ENCODE peak calls at places on chromosomes 1 and 21, in seven cellular contexts. D is right atrium auricular region, N is iPS DF 6.9, A is foreskin keratinocyte, L is uterus, S is dorsolateral prefrontal cortex, R is A549. V is an unnamed sample.
A peak's percentile ranks its signal among the peaks of the same experiment; 100 is the strongest.

GRCh38 chr1:12674358-12674757 is 30.5 kb downstream of the AADACL4 start:
- DNase-seq in D (no peak), N (no peak), A (no peak), L (no peak), S (no peak), R (no peak), V (no peak)

GRCh38 chr21:16073571-16073970 is 343.8 kb downstream of the USP25 start:
- DNase-seq in D (no peak), N (no peak), A (no peak), L (no peak), S (no peak), R (no peak), V (no peak)

GRCh38 chr1:96641292-96641691 is 80.3 kb upstream of the PTBP2 start:
- DNase-seq in D (no peak), N (no peak), A (peak; percentile 43), L (no peak), S (no peak), R (no peak), V (no peak)

GRCh38 chr1:59692591-59692990 is 122.2 kb upstream of the HOOK1 start:
- DNase-seq in D (no peak), N (no peak), A (no peak), L (peak; percentile 56), S (no peak), R (no peak), V (no peak)

GRCh38 chr1:106768501-106768900 is 288.0 kb upstream of the PRMT6 start:
- DNase-seq in D (no peak), N (no peak), A (peak; percentile 73), L (no peak), S (no peak), R (no peak), V (no peak)

GRCh38 chr1:47689894-47690293 is 252.1 kb downstream of the FOXD2 start:
- DNase-seq in D (no peak), N (no peak), A (no peak), L (no peak), S (no peak), R (no peak), V (no peak)

GRCh38 chr1:14732726-14733052 is 134.2 kb downstream of the KAZN start:
- DNase-seq in D (no peak), N (no peak), A (no peak), L (no peak), S (no peak), R (no peak), V (no peak)

GRCh38 chr1:234950598-234950997 is 178.0 kb downstream of the TOMM20 start:
- DNase-seq in D (no peak), N (no peak), A (peak; percentile 73), L (no peak), S (no peak), R (no peak), V (no peak)

GRCh38 chr1:45282346-45282745 is 44.3 kb upstream of the HPDL start:
- DNase-seq in D (no peak), N (no peak), A (no peak), L (no peak), S (no peak), R (no peak), V (no peak)

GRCh38 chr1:205015241-205015640 is 27.8 kb upstream of the CNTN2 start:
- DNase-seq in D (no peak), N (no peak), A (no peak), L (no peak), S (no peak), R (no peak), V (no peak)

GRCh38 chr1:153771841-153772593 is 3.2 kb upstream of the SLC27A3 start:
- DNase-seq in D (no peak), N (no peak), A (no peak), L (peak; percentile 61), S (no peak), R (peak; percentile 25), V (no peak)

GRCh38 chr1:220828211-220828553 is 41.5 kb downstream of the MTARC1 start:
- DNase-seq in D (no peak), N (no peak), A (no peak), L (no peak), S (no peak), R (no peak), V (no peak)

GRCh38 chr1:77421504-77422233 is 139.8 kb downstream of the AK5 start:
- DNase-seq in D (no peak), N (no peak), A (no peak), L (no peak), S (no peak), R (no peak), V (no peak)

GRCh38 chr1:226129230-226129629 is 57.3 kb downstream of the ACBD3 start:
- DNase-seq in D (no peak), N (no peak), A (no peak), L (no peak), S (no peak), R (no peak), V (no peak)

GRCh38 chr1:58566339-58566738 is 10.7 kb downstream of the TACSTD2 start:
- DNase-seq in D (no peak), N (no peak), A (no peak), L (no peak), S (no peak), R (no peak), V (no peak)

GRCh38 chr1:155175281-155175926 is 1.8 kb downstream of the TRIM46 start:
- DNase-seq in D (no peak), N (no peak), A (no peak), L (no peak), S (no peak), R (no peak), V (no peak)

GRCh38 chr1:58816072-58816746 is 32.4 kb upstream of the JUN start:
- DNase-seq in D (peak; percentile 89), N (no peak), A (peak; percentile 74), L (peak; percentile 87), S (peak; percentile 88), R (peak; percentile 83), V (no peak)

GRCh38 chr1:116908821-116909510 is 750 bp upstream of the PTGFRN start:
- DNase-seq in D (peak; percentile 44), N (no peak), A (no peak), L (no peak), S (no peak), R (no peak), V (no peak)

GRCh38 chr1:116911166-116911553 is 1.4 kb downstream of the PTGFRN start:
- DNase-seq in D (no peak), N (no peak), A (no peak), L (peak; percentile 24), S (no peak), R (no peak), V (no peak)

GRCh38 chr1:116908266-116908665 is 1.4 kb upstream of the PTGFRN start:
- DNase-seq in D (peak; percentile 54), N (no peak), A (no peak), L (no peak), S (no peak), R (no peak), V (no peak)

GRCh38 chr1:116910379-116911165 is 856 bp downstream of the PTGFRN start:
- DNase-seq in D (peak; percentile 64), N (no peak), A (no peak), L (peak; percentile 37), S (no peak), R (no peak), V (no peak)

DNA sequence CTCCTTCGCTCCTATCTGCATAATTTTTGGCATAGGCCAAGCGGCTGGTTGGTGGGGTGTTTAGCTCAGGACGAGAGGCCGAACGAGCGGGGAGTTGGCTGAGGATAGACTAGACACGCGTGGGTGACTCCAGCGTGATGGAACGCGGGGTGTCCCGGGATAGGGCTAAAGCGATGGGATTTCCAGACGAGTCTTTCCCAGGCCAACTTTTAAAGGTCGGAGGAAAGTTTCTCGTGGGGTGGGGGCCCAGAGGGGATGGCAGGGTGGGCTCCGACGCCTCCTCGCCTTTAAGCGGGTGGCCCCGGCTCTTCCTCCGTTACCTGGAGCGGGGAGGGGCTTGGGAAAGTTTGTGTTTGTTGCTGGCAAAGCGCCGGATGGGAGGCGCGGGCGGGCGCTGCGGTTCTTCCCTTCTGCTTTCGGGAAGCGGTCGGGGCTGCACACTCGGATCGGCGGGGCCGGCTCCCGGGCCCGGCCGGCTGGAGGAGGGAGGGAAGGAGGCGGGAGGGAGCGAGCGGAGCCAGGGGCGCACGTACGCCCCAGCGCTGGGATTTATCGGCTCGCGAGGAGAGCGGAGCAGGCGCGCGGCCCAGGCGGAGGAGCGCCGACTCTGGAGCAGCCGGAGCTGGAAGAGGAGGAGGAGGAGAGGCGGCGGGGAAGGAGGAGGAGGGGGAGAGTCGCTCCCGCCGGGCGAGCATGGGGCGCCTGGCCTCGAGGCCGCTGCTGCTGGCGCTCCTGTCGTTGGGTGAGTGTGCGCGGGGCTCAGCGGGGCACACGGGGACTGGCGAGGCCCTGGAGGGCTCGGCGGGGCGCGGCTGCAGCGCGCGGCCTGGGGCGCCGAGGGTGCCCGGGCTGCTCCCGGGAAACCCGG is at the start of gene PTGFRN:
- DNase-seq in D (peak; percentile 77), N (peak; percentile 18), A (peak; percentile 82), L (peak; percentile 81), S (peak; percentile 44), R (peak; percentile 51), V (no peak)
- H3K27ac ChIP-seq in D (peak within 1 kb of the TSS; percentile 93), N (no peak within 1 kb of the TSS), A (peak within 1 kb of the TSS; percentile 93), L (peak within 1 kb of the TSS; percentile 95), S (no peak within 1 kb of the TSS), R (peak within 1 kb of the TSS; percentile 99), V (peak within 1 kb of the TSS; percentile 78)

GRCh38 chr1:8138673-8139072 is 112.6 kb upstream of the ERRFI1 start:
- DNase-seq in D (no peak), N (no peak), A (no peak), L (no peak), S (no peak), R (no peak), V (no peak)
- H3K27ac ChIP-seq in D (no peak overlapping the region), N (no peak overlapping the region), A (no peak overlapping the region), L (no peak overlapping the region), S (no peak overlapping the region), R (peak overlapping the region; percentile 85), V (peak overlapping the region; percentile 64)

DNA sequence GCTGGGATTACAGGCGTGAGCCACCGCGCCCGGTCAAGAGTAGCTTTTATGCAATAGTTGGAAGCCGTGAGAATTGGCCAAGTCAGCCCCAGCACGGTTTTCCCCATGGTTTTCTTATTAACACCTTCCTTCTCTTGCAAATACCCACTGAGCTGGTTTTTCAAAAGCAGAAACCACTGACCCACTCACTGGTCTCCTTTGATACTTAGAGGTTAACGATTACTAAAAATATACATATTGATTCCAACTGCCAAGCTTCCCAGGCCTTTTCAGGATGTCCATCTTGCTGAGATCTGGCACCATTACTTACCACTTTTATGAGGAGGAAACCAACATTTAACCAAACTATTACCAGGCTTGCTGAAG is 25.9 kb upstream of the TARDBP start:
- DNase-seq in D (no peak), N (no peak), A (no peak), L (no peak), S (no peak), R (no peak), V (no peak)
- H3K27ac ChIP-seq in D (no peak overlapping the region), N (no peak overlapping the region), A (no peak overlapping the region), L (no peak overlapping the region), S (no peak overlapping the region), R (no peak overlapping the region), V (no peak overlapping the region)

DNA sequence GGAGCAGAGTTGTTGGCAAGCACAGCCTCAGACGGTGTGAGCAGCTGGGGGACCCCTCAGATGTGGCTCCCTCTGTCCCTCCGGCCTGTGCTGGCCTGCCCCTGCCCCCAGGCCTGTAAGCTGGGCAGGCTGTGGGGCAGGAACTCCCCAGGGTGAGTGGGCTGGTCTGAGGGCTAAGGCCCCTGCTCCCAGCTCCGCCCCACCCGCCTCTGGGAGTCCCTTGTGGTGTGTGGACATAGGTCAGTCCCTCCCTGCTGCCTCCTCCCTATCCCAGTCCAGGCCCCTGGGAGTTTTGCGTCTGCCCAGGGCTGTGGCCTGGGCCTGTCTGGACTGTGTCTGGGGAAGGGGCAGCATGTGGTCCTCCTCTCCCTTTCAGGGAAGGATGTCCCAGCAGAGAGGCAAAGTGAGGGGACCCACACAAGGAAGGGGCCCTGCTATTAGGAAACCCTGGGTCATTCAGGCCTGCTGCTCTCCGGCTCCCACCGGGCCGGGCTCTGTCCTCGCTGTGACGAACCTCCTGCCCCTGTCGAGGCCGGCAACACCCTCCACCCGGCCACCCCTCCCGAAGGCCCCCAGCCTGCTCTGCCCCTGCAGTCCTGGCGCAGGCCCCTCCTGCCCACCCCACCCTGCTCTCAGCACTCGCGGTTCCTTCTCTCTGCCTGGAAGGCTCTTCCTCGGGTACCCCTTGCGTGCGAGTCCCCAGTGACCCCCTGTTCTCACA is 3.5 kb upstream of the VWA1 start:
- DNase-seq in D (peak; percentile 75), N (no peak), A (no peak), L (peak; percentile 63), S (no peak), R (no peak), V (no peak)
- H3K27ac ChIP-seq in D (peak overlapping the region; percentile 81), N (no peak overlapping the region), A (no peak overlapping the region), L (peak overlapping the region; percentile 95), S (peak overlapping the region; percentile 99), R (peak overlapping the region; percentile 76), V (peak overlapping the region; percentile 50)

V was measured in epithelial cell of prostate.